ENCODE peak calls at places on chromosomes 7 and 10, in seven cellular contexts. B is A549, R is transverse colon, M is upper lobe of left lung, O is SK-N-SH, N is sigmoid colon, Q is ovary. V is an unnamed sample. For H3K4me1, the result is how much of the 10 kb centered on the place peaks cover.

GRCh38 chr7:117656806-117657205 is 177.0 kb downstream of the CFTR start:
- DNase-seq in B (no peak), R (no peak), Q (no peak), M (no peak), N (no peak), O (no peak), V (no peak)

GRCh38 chr10:68516766-68517165 is 10.6 kb downstream of the SLC25A16 start:
- DNase-seq in N (no peak), O (peak), Q (no peak), B (no peak), M (no peak), R (no peak), V (no peak)

GRCh38 chr10:36263871-36264270 is 621.8 kb upstream of the FZD8 start:
- DNase-seq in Q (no peak), O (no peak), N (no peak), R (no peak), B (no peak), M (no peak), V (no peak)

GRCh38 chr10:72483452-72483851 is 128.7 kb upstream of the DNAJB12 start:
- DNase-seq in M (peak), R (no peak), N (no peak), B (no peak), Q (no peak), O (no peak), V (no peak)

GRCh38 chr7:91801331-91801983 is 79.0 kb downstream of the MTERF1 start:
- DNase-seq in N (no peak), R (no peak), Q (no peak), O (no peak), B (no peak), M (no peak), V (no peak)

GRCh38 chr7:101781384-101781783 is 36.0 kb upstream of the CUX1 start:
- DNase-seq in O (peak), Q (no peak), R (no peak), B (no peak), M (no peak), N (no peak), V (no peak)

GRCh38 chr7:148930335-148930734 is 46.2 kb upstream of the EZH2 start:
- DNase-seq in B (no peak), R (no peak), N (no peak), O (no peak), Q (no peak), M (no peak), V (no peak)

GRCh38 chr7:142581341-142581740 is 167.9 kb upstream of the PRSS1 start:
- DNase-seq in B (peak), N (no peak), Q (no peak), M (peak), R (no peak), O (no peak), V (no peak)

DNA sequence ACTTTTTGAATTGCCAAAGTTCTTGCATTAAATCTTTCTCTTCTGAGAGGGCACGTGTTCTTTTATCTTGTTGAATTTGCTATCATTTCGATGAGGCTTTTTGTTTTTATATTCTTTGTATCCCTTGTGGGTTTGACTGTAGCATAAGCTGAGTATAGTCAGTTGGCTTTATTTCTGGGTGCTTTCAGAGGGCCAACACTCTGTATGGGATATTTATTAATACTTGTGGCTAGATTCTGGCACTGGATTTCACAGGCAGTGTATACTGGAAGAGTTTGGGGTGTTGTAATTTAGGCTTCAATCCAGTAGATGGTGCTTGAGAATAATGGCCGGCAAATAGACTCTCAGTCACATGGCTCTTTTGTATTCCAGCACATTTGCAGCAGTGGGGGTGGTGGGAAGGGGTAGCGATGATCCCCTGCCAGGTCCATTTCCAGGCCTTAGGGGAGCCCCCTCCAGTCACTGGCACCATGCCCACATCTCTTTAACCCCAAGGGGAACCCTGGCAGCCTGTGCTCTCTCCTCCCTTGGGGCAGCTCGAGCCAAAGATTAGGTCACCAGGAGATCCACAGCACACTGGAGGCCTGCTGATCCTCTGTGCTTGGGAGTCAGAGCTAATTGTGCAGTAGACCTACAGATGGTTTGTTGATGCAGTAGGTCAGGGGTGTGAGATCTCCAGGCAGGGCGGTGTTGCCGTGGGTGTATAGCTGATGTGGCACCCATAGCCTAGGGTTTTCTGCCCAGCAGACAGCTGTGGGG is 81.7 kb downstream of the PTPN20 start:
- DNase-seq in O (peak), B (peak), M (no peak), N (peak), R (peak), Q (no peak), V (no peak)
- TF ChIP-seq CTCF in O (peak), B (peak), M (no peak), N (no peak), R (peak), Q (no peak), V (no peak)

GRCh38 chr10:60951272-60951724 is 7.3 kb upstream of the RHOBTB1 start:
- DNase-seq in B (no peak), M (no peak), Q (no peak), R (no peak), O (no peak), N (no peak), V (no peak)

GRCh38 chr10:60952067-60952845 is 8.3 kb upstream of the RHOBTB1 start:
- DNase-seq in N (no peak), B (no peak), R (no peak), Q (no peak), O (no peak), M (no peak), V (no peak)

GRCh38 chr10:60954045-60954444 is 10.1 kb upstream of the RHOBTB1 start:
- DNase-seq in B (no peak), R (no peak), Q (no peak), N (no peak), O (no peak), M (no peak), V (no peak)

GRCh38 chr10:60953420-60953819 is 9.4 kb upstream of the RHOBTB1 start:
- DNase-seq in O (no peak), N (no peak), Q (no peak), M (no peak), R (no peak), B (no peak), V (no peak)

GRCh38 chr10:60952846-60953220 is 8.8 kb upstream of the RHOBTB1 start:
- DNase-seq in B (no peak), M (no peak), Q (no peak), O (no peak), R (no peak), N (no peak), V (no peak)
- H3K4me1 ChIP-seq in B (under half), M (under half), Q (under half), O (under half), R (under half), N (under half), V (under half)

DNA sequence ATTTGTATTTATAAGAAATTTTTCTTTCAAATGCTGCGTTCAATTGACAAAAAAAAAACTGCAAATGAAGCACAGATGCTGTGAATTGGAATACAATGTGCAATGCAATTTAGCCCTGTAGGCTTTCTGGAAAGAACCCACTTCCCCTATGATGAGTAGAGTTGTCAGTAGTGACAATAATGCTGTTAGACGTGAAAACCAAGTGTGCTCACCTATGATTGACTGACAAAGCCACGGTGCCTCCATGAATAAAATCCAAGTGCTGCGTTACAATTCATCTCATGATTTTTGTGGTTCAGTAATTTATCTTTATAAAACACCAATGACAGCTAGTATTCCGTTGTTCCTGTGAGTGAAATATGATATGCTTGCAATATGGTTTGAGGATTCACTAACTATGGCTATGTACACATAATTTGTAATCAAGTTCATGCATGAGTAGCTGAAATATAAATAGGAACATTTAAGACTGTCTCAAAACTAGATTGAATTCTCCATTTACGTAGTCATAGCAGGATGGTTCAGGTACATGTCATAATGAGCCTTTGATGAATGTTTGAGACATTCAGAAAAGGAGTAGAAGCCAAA is 1160.3 kb downstream of the CNTNAP2 start:
- DNase-seq in B (no peak), M (no peak), O (no peak), N (no peak), R (no peak), Q (no peak), V (no peak)
- TF ChIP-seq EP300 in B (no peak), M (no peak), O (no peak), N (no peak), R (no peak), Q (no peak), V (no peak)

GRCh38 chr7:132443776-132444520 is 132.3 kb downstream of the PLXNA4 start:
- DNase-seq in O (no peak), B (no peak), Q (no peak), N (no peak), M (no peak), R (no peak), V (no peak)
- TF ChIP-seq CTCF in O (no peak), B (no peak), Q (no peak), N (no peak), M (no peak), R (no peak), V (no peak)

DNA sequence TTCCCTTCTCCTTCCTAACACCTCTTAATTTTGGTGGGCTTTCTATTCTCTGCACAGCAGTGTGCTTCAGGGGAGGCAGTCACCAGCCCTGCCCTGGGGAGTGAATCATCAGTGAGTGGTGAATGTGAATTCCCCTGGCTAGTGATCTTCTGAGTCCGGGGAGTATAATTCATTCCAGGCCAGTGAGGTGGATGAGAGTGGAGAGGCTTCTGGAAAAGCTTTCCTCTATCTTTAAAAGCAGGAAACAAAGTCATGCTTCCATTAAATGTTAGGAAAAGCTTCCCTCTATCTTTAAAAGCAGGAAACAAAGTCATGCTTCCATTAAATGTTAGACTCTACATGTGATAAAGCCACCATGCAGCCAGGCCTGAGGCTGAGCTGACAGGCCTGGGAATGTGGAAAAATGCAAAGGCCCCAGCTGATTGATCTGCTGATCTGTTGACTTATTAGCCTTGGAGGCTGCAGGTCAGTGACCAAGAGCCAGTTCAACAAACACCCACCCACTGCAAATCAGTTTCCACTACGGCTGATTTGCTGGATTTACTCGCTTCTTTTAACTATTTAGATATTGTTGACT is 25.4 kb upstream of the ITGB1 start:
- DNase-seq in O (peak), M (no peak), N (no peak), R (no peak), B (peak), Q (no peak), V (no peak)
- H3K4me1 ChIP-seq in O (under half), M (under half), N (under half), R (under half), B (half or more), Q (under half), V (under half)

GRCh38 chr10:43138757-43139241 is 554 bp downstream of the CSGALNACT2 start:
- DNase-seq in Q (no peak), O (peak), B (peak), M (no peak), R (peak), N (no peak), V (no peak)

GRCh38 chr10:43141421-43141820 is 3.2 kb downstream of the CSGALNACT2 start:
- DNase-seq in O (no peak), M (no peak), R (no peak), Q (no peak), N (no peak), B (no peak), V (no peak)

GRCh38 chr10:43137701-43137970 is 609 bp upstream of the CSGALNACT2 start:
- DNase-seq in R (peak), Q (peak), B (peak), M (peak), N (no peak), O (peak), V (no peak)

GRCh38 chr10:43137971-43138756 is at the start of gene CSGALNACT2:
- DNase-seq in M (peak), B (peak), N (peak), Q (peak), O (peak), R (peak), V (peak)

DNA sequence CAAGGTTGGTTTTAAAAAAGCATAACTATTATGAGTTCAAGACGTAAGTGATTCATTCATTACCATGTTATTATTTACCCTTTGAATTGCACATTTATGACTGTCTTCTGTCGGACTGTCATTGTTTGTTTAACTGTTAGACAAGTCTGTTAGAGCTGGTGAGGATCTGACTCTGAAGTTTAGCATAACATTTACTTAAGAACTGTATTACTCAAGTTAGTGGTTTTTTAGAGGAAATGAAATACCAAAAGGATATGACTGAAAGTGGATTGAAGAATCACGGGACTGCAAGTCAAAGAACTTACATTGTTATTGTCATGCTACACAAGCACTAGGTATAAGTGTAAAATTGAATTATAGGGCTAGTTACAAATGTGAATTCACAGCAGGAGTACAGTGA is 2.2 kb downstream of the CSGALNACT2 start:
- DNase-seq in O (no peak), N (no peak), Q (no peak), R (no peak), B (peak), M (no peak), V (no peak)
- TF ChIP-seq EP300 in O (no peak), N (no peak), Q (no peak), R (no peak), B (no peak), M (no peak), V (no peak)

GRCh38 chr10:58316874-58317273 is 17.9 kb upstream of the UBE2D1 start:
- DNase-seq in Q (no peak), O (no peak), R (no peak), N (no peak), B (no peak), M (no peak), V (no peak)

GRCh38 chr10:58320351-58321065 is 14.3 kb upstream of the UBE2D1 start:
- DNase-seq in B (no peak), Q (no peak), M (no peak), N (no peak), O (no peak), R (no peak), V (no peak)

GRCh38 chr10:58322072-58322834 is 12.6 kb upstream of the UBE2D1 start:
- DNase-seq in N (no peak), M (peak), O (no peak), R (peak), Q (no peak), B (peak), V (no peak)

GRCh38 chr10:58318346-58318745 is 16.5 kb upstream of the UBE2D1 start:
- DNase-seq in R (no peak), M (no peak), Q (no peak), O (no peak), N (no peak), B (no peak), V (no peak)

GRCh38 chr10:58319599-58319998 is 15.2 kb upstream of the UBE2D1 start:
- DNase-seq in R (no peak), Q (no peak), B (peak), M (no peak), N (no peak), O (no peak), V (no peak)
- TF ChIP-seq CTCF in R (no peak), Q (no peak), B (peak), M (no peak), N (no peak), O (no peak), V (no peak)

GRCh38 chr7:158782638-158783490 is 46.4 kb downstream of the ESYT2 start:
- DNase-seq in O (no peak), Q (peak), N (peak), M (peak), B (peak), R (peak), V (peak)
- H3K4me1 ChIP-seq in O (under half), Q (under half), N (half or more), M (under half), B (under half), R (under half), V (under half)